ENCODE peak calls at places on chromosomes 1 and 21, in eight cellular contexts. Q is GM20000; V is GM12865; I is B cell; A is GM10248; Z is activated naive CD4-positive, alpha-beta T cell; B is kidney epithelial cell; R is NCI-H2029 treated with DMSO at 0.1 percent for 48 hours. C is an unnamed sample.
A peak's percentile ranks its signal among the peaks of the same experiment; 100 is the strongest.

GRCh38 chr1:209883341-209883971 is 54.6 kb upstream of the SYT14 start:
- DNase-seq in Q (no peak), V (no peak), I (no peak), A (no peak), Z (no peak), B (peak; percentile 89), R (no peak), C (peak; percentile 88)

GRCh38 chr1:54314691-54315455 is 91.3 kb downstream of the SSBP3 start:
- DNase-seq in Q (no peak), V (no peak), I (no peak), A (no peak), Z (no peak), B (no peak), R (peak; percentile 90), C (no peak)

GRCh38 chr1:36486436-36487335 is 4.0 kb upstream of the CSF3R start:
- DNase-seq in Q (no peak), V (peak; percentile 41), I (peak; percentile 51), A (no peak), Z (no peak), B (no peak), R (peak; percentile 100), C (no peak)

GRCh38 chr1:156624814-156625435 is 5.7 kb downstream of the HAPLN2 start:
- DNase-seq in Q (no peak), V (no peak), I (peak; percentile 38), A (no peak), Z (no peak), B (no peak), R (no peak), C (no peak)

GRCh38 chr21:32307706-32308105 is 9.1 kb downstream of the MRAP start:
- DNase-seq in Q (no peak), V (no peak), I (no peak), A (no peak), Z (no peak), B (no peak), R (no peak), C (peak; percentile 40)

GRCh38 chr1:162135271-162135775 is 65.8 kb downstream of the NOS1AP start:
- DNase-seq in Q (no peak), V (no peak), I (no peak), A (no peak), Z (no peak), B (no peak), R (no peak), C (no peak)

GRCh38 chr1:26949926-26950319 is 10.3 kb downstream of the KDF1 start:
- DNase-seq in Q (no peak), V (no peak), I (no peak), A (no peak), Z (no peak), B (no peak), R (no peak), C (no peak)

GRCh38 chr1:1058921-1059493 is 15.1 kb downstream of the RNF223 start:
- DNase-seq in Q (no peak), V (peak; percentile 46), I (no peak), A (no peak), Z (no peak), B (no peak), R (no peak), C (no peak)

GRCh38 chr1:7630378-7630777 is 140.7 kb upstream of the VAMP3 start:
- DNase-seq in Q (no peak), V (no peak), I (no peak), A (no peak), Z (no peak), B (no peak), R (no peak), C (no peak)